ENCODE peak calls at places on chromosome 6, in eight cellular contexts. K, T, Q, Z, B, D, F and V are unnamed samples.

GRCh38 chr6:158812611-158813010 is 6.6 kb downstream of the EZR start:
- DNase-seq in K (no peak), T (no peak), Q (no peak), Z (no peak), B (no peak), D (no peak), F (no peak), V (no peak)

GRCh38 chr6:163414367-163415175 is at the start of gene QKI:
- DNase-seq in K (peak), T (peak), Q (peak), Z (peak), B (no peak), D (peak), F (peak), V (peak)

GRCh38 chr6:80523531-80523970 is 417.1 kb downstream of the BCKDHB start:
- DNase-seq in K (no peak), T (no peak), Q (no peak), Z (no peak), B (no peak), D (no peak), F (no peak), V (peak)

GRCh38 chr6:68777956-68778355 is 142.9 kb downstream of the ADGRB3 start:
- DNase-seq in K (no peak), T (no peak), Q (no peak), Z (no peak), B (no peak), D (no peak), F (no peak), V (no peak)

GRCh38 chr6:14035448-14035847 is 82.1 kb upstream of the CD83 start:
- DNase-seq in K (no peak), T (no peak), Q (peak), Z (no peak), B (no peak), D (no peak), F (no peak), V (no peak)

GRCh38 chr6:134911532-134911931 is 38.4 kb downstream of the ALDH8A1 start:
- DNase-seq in K (no peak), T (no peak), Q (no peak), Z (no peak), B (no peak), D (no peak), F (no peak), V (no peak)

GRCh38 chr6:36853325-36853724 is 14.1 kb upstream of the CPNE5 start:
- DNase-seq in K (no peak), T (no peak), Q (no peak), Z (no peak), B (no peak), D (no peak), F (no peak), V (no peak)

GRCh38 chr6:112389842-112390241 is 42.7 kb downstream of the RFPL4B start:
- DNase-seq in K (no peak), T (no peak), Q (no peak), Z (no peak), B (no peak), D (no peak), F (no peak), V (no peak)

GRCh38 chr6:167664678-167665445 is 161.8 kb upstream of the AFDN start:
- DNase-seq in K (no peak), T (no peak), Q (no peak), Z (no peak), B (no peak), D (no peak), F (no peak), V (no peak)

GRCh38 chr6:168877821-168878282 is 375.8 kb downstream of the THBS2 start:
- DNase-seq in K (no peak), T (no peak), Q (peak), Z (no peak), B (no peak), D (no peak), F (no peak), V (no peak)

GRCh38 chr6:17867880-17868279 is 119.6 kb downstream of the KIF13A start:
- DNase-seq in K (no peak), T (no peak), Q (no peak), Z (no peak), B (no peak), D (no peak), F (no peak), V (no peak)

GRCh38 chr6:53869964-53870363 is 75.2 kb downstream of the LRRC1 start:
- DNase-seq in K (no peak), T (no peak), Q (no peak), Z (no peak), B (no peak), D (no peak), F (no peak), V (no peak)

GRCh38 chr6:89977808-89978748 is 83.8 kb downstream of the GJA10 start:
- DNase-seq in K (no peak), T (no peak), Q (no peak), Z (no peak), B (no peak), D (no peak), F (no peak), V (no peak)

GRCh38 chr6:341914-342831 is 49.4 kb upstream of the IRF4 start:
- DNase-seq in K (no peak), T (no peak), Q (no peak), Z (no peak), B (no peak), D (no peak), F (no peak), V (peak)

GRCh38 chr6:145707397-145707796 is 27.9 kb downstream of the EPM2A start:
- DNase-seq in K (no peak), T (no peak), Q (no peak), Z (no peak), B (no peak), D (no peak), F (no peak), V (no peak)

GRCh38 chr6:63263456-63263855 is 52.2 kb downstream of the FKBP1C start:
- DNase-seq in K (no peak), T (no peak), Q (no peak), Z (no peak), B (no peak), D (no peak), F (no peak), V (no peak)

GRCh38 chr6:17212541-17213371 is 68.4 kb upstream of the RBM24 start:
- DNase-seq in K (no peak), T (peak), Q (no peak), Z (no peak), B (no peak), D (no peak), F (peak), V (no peak)

GRCh38 chr6:122817766-122818165 is 28.7 kb downstream of the SMPDL3A start:
- DNase-seq in K (no peak), T (no peak), Q (no peak), Z (no peak), B (no peak), D (no peak), F (no peak), V (no peak)

GRCh38 chr6:13135152-13135551 is 193.2 kb downstream of the TBC1D7 start:
- DNase-seq in K (no peak), T (no peak), Q (no peak), Z (no peak), B (no peak), D (no peak), F (no peak), V (no peak)

GRCh38 chr6:2619651-2620050 is 131.1 kb downstream of the MYLK4 start:
- DNase-seq in K (no peak), T (no peak), Q (no peak), Z (no peak), B (no peak), D (no peak), F (no peak), V (no peak)

GRCh38 chr6:16704706-16705402 is 56.4 kb downstream of the ATXN1 start:
- DNase-seq in K (no peak), T (no peak), Q (no peak), Z (no peak), B (no peak), D (no peak), F (no peak), V (peak)

GRCh38 chr6:21836772-21837460 is 243.4 kb downstream of the SOX4 start:
- DNase-seq in K (no peak), T (no peak), Q (no peak), Z (no peak), B (no peak), D (no peak), F (no peak), V (no peak)

GRCh38 chr6:127420558-127420957 is 38.6 kb downstream of the KIAA0408 start:
- DNase-seq in K (no peak), T (no peak), Q (peak), Z (peak), B (peak), D (peak), F (peak), V (peak)

GRCh38 chr6:123838612-123839279 is 35.1 kb downstream of the NKAIN2 start:
- DNase-seq in K (no peak), T (no peak), Q (no peak), Z (no peak), B (no peak), D (no peak), F (no peak), V (no peak)

GRCh38 chr6:14369717-14370116 is 252.1 kb downstream of the CD83 start:
- DNase-seq in K (no peak), T (no peak), Q (no peak), Z (no peak), B (no peak), D (no peak), F (no peak), V (no peak)

GRCh38 chr6:17724341-17724740 is 17.6 kb upstream of the NUP153 start:
- DNase-seq in K (no peak), T (no peak), Q (no peak), Z (no peak), B (no peak), D (no peak), F (no peak), V (no peak)

GRCh38 chr6:157584036-157584435 is 203.0 kb downstream of the ZDHHC14 start:
- DNase-seq in K (no peak), T (no peak), Q (no peak), Z (no peak), B (no peak), D (no peak), F (no peak), V (no peak)

GRCh38 chr6:13251242-13251641 is 77.1 kb downstream of the TBC1D7 start:
- DNase-seq in K (no peak), T (no peak), Q (no peak), Z (no peak), B (no peak), D (no peak), F (no peak), V (no peak)

GRCh38 chr6:129621252-129621651 is 88.7 kb downstream of the ARHGAP18 start:
- DNase-seq in K (no peak), T (no peak), Q (peak), Z (no peak), B (no peak), D (peak), F (no peak), V (peak)

GRCh38 chr6:32796848-32797776 is 19.7 kb downstream of the HLA-DOB start:
- DNase-seq in K (peak), T (peak), Q (peak), Z (peak), B (peak), D (peak), F (peak), V (peak)

GRCh38 chr6:143006787-143007186 is 53.9 kb upstream of the AIG1 start:
- DNase-seq in K (no peak), T (no peak), Q (no peak), Z (no peak), B (no peak), D (no peak), F (no peak), V (no peak)
- TF ChIP-seq CTCF in K (no peak), T (no peak), Q (no peak), Z (no peak), B (no peak), D (no peak), F (no peak), V (no peak)

GRCh38 chr6:43852350-43852864 is 82.4 kb downstream of the VEGFA start:
- DNase-seq in K (no peak), T (no peak), Q (no peak), Z (no peak), B (no peak), D (no peak), F (no peak), V (no peak)

GRCh38 chr6:43850314-43851203 is 80.5 kb downstream of the VEGFA start:
- DNase-seq in K (no peak), T (no peak), Q (no peak), Z (no peak), B (no peak), D (no peak), F (no peak), V (no peak)

GRCh38 chr6:43849844-43850243 is 79.8 kb downstream of the VEGFA start:
- DNase-seq in K (no peak), T (no peak), Q (no peak), Z (no peak), B (no peak), D (no peak), F (no peak), V (no peak)

GRCh38 chr6:43853066-43853650 is 83.1 kb downstream of the VEGFA start:
- DNase-seq in K (no peak), T (no peak), Q (no peak), Z (no peak), B (no peak), D (no peak), F (no peak), V (no peak)

GRCh38 chr6:43851204-43851855 is 81.3 kb downstream of the VEGFA start:
- DNase-seq in K (no peak), T (no peak), Q (peak), Z (no peak), B (no peak), D (no peak), F (no peak), V (no peak)
- TF ChIP-seq CTCF in K (no peak), T (no peak), Q (no peak), Z (no peak), B (no peak), D (no peak), F (no peak), V (no peak)

GRCh38 chr6:24524801-24525200 is 30.0 kb downstream of the ALDH5A1 start:
- DNase-seq in K (no peak), T (no peak), Q (peak), Z (no peak), B (peak), D (peak), F (no peak), V (peak)
- TF ChIP-seq CTCF in K (no peak), T (no peak), Q (peak), Z (peak), B (peak), D (peak), F (peak), V (peak)

DNA sequence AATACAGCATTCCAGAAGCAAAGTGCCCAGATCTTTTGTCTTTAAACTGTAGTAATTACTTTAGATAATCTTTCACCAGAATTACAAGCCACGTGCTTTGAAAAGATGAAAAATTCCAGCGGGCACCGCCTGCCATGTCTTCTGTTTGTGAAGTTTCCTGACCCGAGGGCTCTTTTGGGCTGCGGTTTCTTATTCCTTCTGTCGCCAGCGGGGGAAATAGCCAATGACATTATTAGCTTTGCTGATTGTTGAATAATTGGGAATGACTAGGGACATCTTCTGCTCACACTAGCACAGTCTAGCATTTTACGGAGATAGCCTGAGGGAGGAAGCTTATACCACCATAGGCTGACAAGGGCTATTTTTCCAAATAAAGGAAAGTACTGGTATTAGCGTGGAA is 124.7 kb downstream of the SAMD5 start:
- DNase-seq in K (no peak), T (no peak), Q (no peak), Z (no peak), B (no peak), D (no peak), F (no peak), V (no peak)
- TF ChIP-seq CTCF in K (no peak), T (no peak), Q (no peak), Z (no peak), B (no peak), D (no peak), F (no peak), V (no peak)

DNA sequence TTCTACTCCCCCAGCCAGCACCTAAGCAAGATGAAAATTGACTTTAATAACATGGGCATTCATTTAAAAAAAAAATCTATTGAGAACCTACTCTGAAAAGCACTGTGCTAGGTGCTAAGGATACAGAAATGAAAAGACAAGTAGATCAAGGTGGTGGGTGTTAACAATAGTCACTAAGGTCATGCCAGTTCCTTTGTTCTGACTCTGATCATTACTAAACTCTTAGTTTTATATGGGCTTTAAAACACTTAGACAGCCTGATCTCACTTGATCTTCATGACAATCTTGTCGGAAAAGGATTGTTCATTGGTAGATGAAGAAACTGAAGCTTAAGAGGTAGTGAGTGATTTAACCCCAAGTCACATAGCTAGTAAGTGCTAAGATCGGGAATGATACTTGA is 285.7 kb upstream of the PRDM1 start:
- DNase-seq in K (no peak), T (no peak), Q (no peak), Z (no peak), B (no peak), D (no peak), F (no peak), V (no peak)
- TF ChIP-seq CTCF in K (no peak), T (no peak), Q (no peak), Z (no peak), B (no peak), D (no peak), F (no peak), V (no peak)

GRCh38 chr6:149544646-149545257 is 1.1 kb downstream of the PPIL4 start:
- DNase-seq in K (no peak), T (no peak), Q (no peak), Z (no peak), B (no peak), D (no peak), F (no peak), V (no peak)

GRCh38 chr6:149541139-149541538 is 4.7 kb downstream of the PPIL4 start:
- DNase-seq in K (no peak), T (no peak), Q (no peak), Z (no peak), B (no peak), D (no peak), F (no peak), V (no peak)

GRCh38 chr6:149545754-149546471 is at the start of gene PPIL4:
- DNase-seq in K (peak), T (peak), Q (peak), Z (peak), B (peak), D (peak), F (peak), V (peak)

DNA sequence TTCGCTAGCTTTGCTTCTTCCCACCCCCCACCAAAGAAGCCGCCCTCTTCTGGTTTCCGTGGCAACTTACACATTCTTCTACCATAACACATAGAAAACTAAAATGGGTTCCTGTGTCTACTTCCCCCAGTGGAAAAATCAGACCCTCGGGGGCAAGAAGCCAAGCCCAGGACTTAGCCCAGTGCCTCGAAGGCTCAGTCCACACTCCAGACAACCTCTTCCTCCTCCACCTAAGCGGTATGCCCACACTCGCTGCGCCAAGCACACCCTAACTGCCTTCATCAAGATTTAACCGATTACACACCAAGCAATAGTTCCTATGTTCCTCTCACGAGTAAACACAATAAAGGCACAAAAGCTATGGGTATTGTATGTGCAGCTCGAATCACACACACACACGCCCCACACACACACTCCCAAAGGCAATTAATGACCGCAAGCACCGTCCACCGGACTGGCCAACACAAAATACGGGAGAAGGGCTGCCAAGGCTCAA is 537 bp downstream of the PPIL4 start:
- DNase-seq in K (no peak), T (no peak), Q (peak), Z (peak), B (no peak), D (peak), F (peak), V (peak)
- TF ChIP-seq CTCF in K (no peak), T (no peak), Q (no peak), Z (no peak), B (no peak), D (no peak), F (no peak), V (no peak)

GRCh38 chr6:99822741-99823512 is 171.1 kb downstream of the MCHR2 start:
- DNase-seq in K (no peak), T (no peak), Q (peak), Z (no peak), B (peak), D (peak), F (no peak), V (peak)
- TF ChIP-seq CTCF in K (peak), T (peak), Q (peak), Z (no peak), B (peak), D (no peak), F (peak), V (no peak)

GRCh38 chr6:133837801-133838349 is 51.0 kb upstream of the TCF21 start:
- DNase-seq in K (peak), T (peak), Q (peak), Z (peak), B (peak), D (peak), F (peak), V (peak)
- TF ChIP-seq CTCF in K (peak), T (peak), Q (peak), Z (peak), B (peak), D (peak), F (peak), V (peak)

GRCh38 chr6:143513410-143513809 is 1.9 kb upstream of the FUCA2 start:
- DNase-seq in K (no peak), T (no peak), Q (peak), Z (peak), B (no peak), D (peak), F (peak), V (peak)

GRCh38 chr6:143514996-143515760 is 3.7 kb upstream of the FUCA2 start:
- DNase-seq in K (no peak), T (peak), Q (no peak), Z (no peak), B (no peak), D (no peak), F (peak), V (no peak)

GRCh38 chr6:143507358-143508145 is 4.0 kb downstream of the FUCA2 start:
- DNase-seq in K (no peak), T (no peak), Q (no peak), Z (no peak), B (no peak), D (no peak), F (no peak), V (no peak)

GRCh38 chr6:143515766-143516355 is 4.3 kb upstream of the FUCA2 start:
- DNase-seq in K (no peak), T (no peak), Q (no peak), Z (no peak), B (no peak), D (no peak), F (peak), V (no peak)

GRCh38 chr6:143510991-143511891 is at the start of gene FUCA2:
- DNase-seq in K (peak), T (peak), Q (peak), Z (peak), B (peak), D (peak), F (peak), V (peak)
- TF ChIP-seq CTCF in K (no peak), T (peak), Q (no peak), Z (no peak), B (no peak), D (no peak), F (no peak), V (no peak)

DNA sequence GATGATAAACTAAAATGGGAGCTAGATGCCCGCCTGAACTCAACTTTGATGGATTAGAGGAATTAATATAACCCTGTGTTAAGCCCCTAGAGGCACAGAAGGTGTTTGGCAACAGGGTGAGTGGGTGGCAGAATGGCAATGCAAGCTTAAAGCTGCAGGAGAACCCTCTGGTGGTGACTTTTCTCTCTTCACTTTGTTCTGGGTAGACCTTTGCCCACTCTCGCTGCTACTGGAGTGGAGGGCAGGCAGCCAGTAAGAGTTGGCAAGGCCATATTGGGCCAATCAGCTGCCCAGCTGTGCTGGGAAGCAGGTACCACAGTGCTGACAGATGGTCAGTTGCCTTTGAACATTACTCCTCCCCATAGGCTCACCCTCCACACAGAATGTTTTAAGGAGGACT is 468.2 kb downstream of the MMUT start:
- DNase-seq in K (no peak), T (no peak), Q (no peak), Z (no peak), B (peak), D (no peak), F (no peak), V (no peak)
- TF ChIP-seq CTCF in K (no peak), T (no peak), Q (no peak), Z (no peak), B (peak), D (no peak), F (no peak), V (no peak)